ENCODE peak calls at places on chromosomes 2 and 18, in six cellular contexts. E is SK-N-SH, G is A549, I is HepG2, U is K562, Y is GM12878. L is an unnamed sample.
A peak's percentile ranks its signal among the peaks of the same experiment; 100 is the strongest.

GRCh38 chr2:207694811-207695281 is 16.6 kb upstream of the CCNYL1 start:
- DNase-seq in E (no peak), G (no peak), I (no peak), U (no peak), Y (no peak), L (peak; percentile 41)

GRCh38 chr2:232138441-232138840 is 176.9 kb downstream of the DIS3L2 start:
- DNase-seq in E (no peak), G (no peak), I (no peak), U (no peak), Y (no peak), L (no peak)

GRCh38 chr18:1914489-1914888 is 656.8 kb downstream of the METTL4 start:
- DNase-seq in E (no peak), G (peak; percentile 0), I (peak; percentile 1), U (peak; percentile 11), Y (no peak), L (no peak)

GRCh38 chr2:96556441-96557330 is 20.1 kb downstream of the ARID5A start:
- DNase-seq in E (peak; percentile 12), G (peak; percentile 95), I (peak; percentile 99), U (peak; percentile 34), Y (no peak), L (peak; percentile 87)

GRCh38 chr18:13558132-13558531 is 168.2 kb downstream of the FAM210A start:
- DNase-seq in E (peak; percentile 83), G (peak; percentile 32), I (peak; percentile 52), U (peak; percentile 64), Y (no peak), L (peak; percentile 11)

GRCh38 chr2:206164261-206164862 is 4.7 kb downstream of the EEF1B2 start:
- DNase-seq in E (peak; percentile 44), G (no peak), I (peak; percentile 34), U (no peak), Y (no peak), L (peak; percentile 41)

GRCh38 chr2:240629968-240630770 is 4.9 kb downstream of the GPR35 start:
- DNase-seq in E (peak; percentile 15), G (no peak), I (no peak), U (no peak), Y (no peak), L (no peak)

GRCh38 chr2:99595373-99595772 is 105.6 kb upstream of the REV1 start:
- DNase-seq in E (no peak), G (no peak), I (no peak), U (no peak), Y (no peak), L (no peak)

GRCh38 chr2:135664623-135665068 is 77.0 kb upstream of the UBXN4 start:
- DNase-seq in E (no peak), G (no peak), I (no peak), U (no peak), Y (peak; percentile 44), L (peak; percentile 29)

GRCh38 chr2:12155308-12156061 is 409.1 kb downstream of the LPIN1 start:
- DNase-seq in E (no peak), G (no peak), I (no peak), U (no peak), Y (no peak), L (peak; percentile 93)

GRCh38 chr2:46460241-46460921 is 19.0 kb upstream of the TMEM247 start:
- DNase-seq in E (peak; percentile 38), G (no peak), I (peak; percentile 42), U (no peak), Y (no peak), L (no peak)

GRCh38 chr2:28274911-28275685 is 117.6 kb upstream of the FOSL2 start:
- DNase-seq in E (no peak), G (peak; percentile 73), I (no peak), U (peak; percentile 18), Y (no peak), L (peak; percentile 98)

GRCh38 chr2:20584637-20585321 is 66.1 kb downstream of the HS1BP3 start:
- DNase-seq in E (no peak), G (peak; percentile 70), I (peak; percentile 98), U (no peak), Y (no peak), L (peak; percentile 99)

GRCh38 chr2:20585351-20585709 is 65.6 kb downstream of the HS1BP3 start:
- DNase-seq in E (no peak), G (no peak), I (peak; percentile 98), U (no peak), Y (no peak), L (no peak)

GRCh38 chr2:20582600-20583221 is 68.2 kb downstream of the HS1BP3 start:
- DNase-seq in E (no peak), G (no peak), I (no peak), U (no peak), Y (no peak), L (no peak)

GRCh38 chr2:20583425-20583881 is 67.4 kb downstream of the HS1BP3 start:
- DNase-seq in E (no peak), G (no peak), I (no peak), U (no peak), Y (no peak), L (no peak)

GRCh38 chr2:20584045-20584636 is 66.8 kb downstream of the HS1BP3 start:
- DNase-seq in E (no peak), G (peak; percentile 51), I (no peak), U (no peak), Y (no peak), L (no peak)
- TF ChIP-seq SMC3 in E (no peak), G (no peak), I (no peak), U (no peak), Y (no peak), L (peak; percentile 9)

GRCh38 chr2:216113572-216113971 is 4.4 kb downstream of the XRCC5 start:
- DNase-seq in E (no peak), G (no peak), I (no peak), U (no peak), Y (peak; percentile 73), L (no peak)
- H3K27ac ChIP-seq in E (peak overlapping the region; percentile 34), G (no peak overlapping the region), I (peak overlapping the region; percentile 38), U (peak overlapping the region; percentile 31), Y (peak overlapping the region; percentile 99), L (no peak overlapping the region)

GRCh38 chr2:25838152-25838756 is 40.0 kb downstream of the ASXL2 start:
- DNase-seq in E (no peak), G (no peak), I (no peak), U (no peak), Y (no peak), L (no peak)
- TF ChIP-seq RFX5 in E (no peak), G (no peak), I (no peak), U (no peak), Y (no peak), L (no peak)

DNA sequence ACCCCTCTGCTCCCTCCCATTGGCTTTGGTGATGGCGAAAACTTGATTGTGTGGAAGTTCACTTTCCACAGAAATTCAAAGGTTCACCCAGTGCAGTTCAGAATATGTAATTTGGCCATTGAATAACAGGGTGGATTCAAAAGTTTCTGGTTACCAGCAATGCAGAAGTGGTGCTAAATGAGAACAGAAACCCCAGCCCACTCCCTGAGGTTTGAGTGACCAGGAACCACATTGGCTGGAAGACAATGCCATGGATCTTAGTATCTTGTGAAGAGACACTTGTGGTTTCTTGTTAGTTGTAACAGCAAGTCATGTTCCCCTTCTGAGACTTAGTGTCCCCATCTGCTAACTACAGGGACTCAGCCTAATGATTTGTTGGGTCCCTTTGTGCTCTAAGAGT is 49.8 kb downstream of the QPCT start:
- DNase-seq in E (no peak), G (no peak), I (no peak), U (no peak), Y (no peak), L (no peak)
- TF ChIP-seq SMC3 in E (no peak), G (no peak), I (no peak), U (no peak), Y (no peak), L (no peak)

GRCh38 chr18:46338761-46339160 is 234.6 kb downstream of the HAUS1 start:
- DNase-seq in E (no peak), G (no peak), I (no peak), U (no peak), Y (no peak), L (no peak)

GRCh38 chr18:46340716-46341115 is 236.5 kb downstream of the HAUS1 start:
- DNase-seq in E (no peak), G (no peak), I (no peak), U (no peak), Y (no peak), L (no peak)

GRCh38 chr18:46337206-46337710 is 233.1 kb downstream of the HAUS1 start:
- DNase-seq in E (peak; percentile 54), G (no peak), I (no peak), U (no peak), Y (no peak), L (no peak)

GRCh38 chr18:46336278-46337205 is 232.4 kb downstream of the HAUS1 start:
- DNase-seq in E (peak; percentile 38), G (no peak), I (no peak), U (no peak), Y (no peak), L (no peak)

GRCh38 chr18:46338213-46338612 is 234.0 kb downstream of the HAUS1 start:
- DNase-seq in E (peak; percentile 80), G (no peak), I (no peak), U (no peak), Y (no peak), L (no peak)
- H3K27ac ChIP-seq in E (peak overlapping the region; percentile 86), G (no peak overlapping the region), I (no peak overlapping the region), U (no peak overlapping the region), Y (no peak overlapping the region), L (no peak overlapping the region)

DNA sequence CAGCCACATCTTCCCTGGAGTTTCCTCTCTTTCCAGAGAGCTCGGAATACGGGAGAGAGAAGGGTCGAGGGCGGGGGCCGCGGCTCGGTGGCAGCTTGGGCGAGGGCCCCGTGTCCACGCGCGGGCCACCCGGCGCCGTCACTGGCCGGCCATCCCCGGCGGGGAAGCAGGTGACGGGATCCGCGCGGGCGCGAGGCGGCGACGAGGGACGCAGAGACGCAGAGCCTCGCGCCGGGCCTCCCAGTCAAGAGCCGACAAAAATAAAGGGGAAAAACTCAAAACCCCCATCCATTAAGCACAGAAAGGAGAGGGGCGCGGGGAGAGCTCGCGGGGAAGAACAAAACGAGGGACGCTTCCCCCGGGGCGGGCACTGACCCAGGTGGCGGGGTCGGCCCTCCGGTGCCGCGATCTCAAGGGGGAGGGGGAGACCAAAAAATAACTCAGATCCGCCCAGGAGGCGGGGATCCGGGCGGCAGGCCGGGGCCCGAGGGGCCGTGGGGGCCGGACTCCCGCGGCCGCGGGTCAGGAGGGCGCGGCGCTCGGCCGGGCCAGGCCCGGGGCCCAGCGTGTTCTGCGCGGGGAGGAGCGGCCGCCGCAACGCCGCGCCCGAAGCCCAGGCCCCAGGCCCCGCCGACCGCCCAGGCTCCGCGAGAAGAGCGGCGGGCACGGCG is 652 bp downstream of the RNF103 start:
- DNase-seq in E (peak; percentile 83), G (peak; percentile 53), I (no peak), U (peak; percentile 63), Y (no peak), L (no peak)
- TF ChIP-seq RFX5 in E (no peak), G (no peak), I (no peak), U (no peak), Y (no peak), L (no peak)

GRCh38 chr18:7897119-7897518 is 330.0 kb downstream of the PTPRM start:
- DNase-seq in E (no peak), G (no peak), I (no peak), U (no peak), Y (no peak), L (no peak)
- TF ChIP-seq SMC3 in E (no peak), G (no peak), I (no peak), U (no peak), Y (no peak), L (no peak)